ENCODE peak calls at places on chromosomes 7 and 10, in seven cellular contexts. Q, S, M, B, G, R and L are unnamed samples.

GRCh38 chr10:92822060-92822634 is 26.2 kb upstream of the EXOC6 start:
- DNase-seq in G (peak), R (peak), Q (no peak), M (no peak), B (no peak), S (no peak), L (peak)

GRCh38 chr7:131538791-131539179 is 17.6 kb downstream of the PODXL start:
- DNase-seq in B (no peak), R (no peak), M (peak), S (no peak), G (no peak), Q (no peak), L (no peak)

GRCh38 chr10:71161429-71161828 is 50.9 kb upstream of the UNC5B start:
- DNase-seq in B (no peak), R (no peak), Q (no peak), G (peak), M (peak), S (no peak), L (peak)

GRCh38 chr7:39700932-39701331 is 77.6 kb downstream of the RALA start:
- DNase-seq in R (no peak), S (no peak), M (no peak), B (no peak), G (no peak), Q (no peak), L (no peak)

GRCh38 chr10:29119374-29119773 is 169.5 kb upstream of the LYZL1 start:
- DNase-seq in Q (no peak), B (peak), R (peak), G (peak), S (peak), M (peak), L (peak)

GRCh38 chr7:8500286-8500685 is 66.9 kb downstream of the NXPH1 start:
- DNase-seq in S (no peak), Q (no peak), G (no peak), R (no peak), M (no peak), B (no peak), L (no peak)

GRCh38 chr10:59499460-59499859 is 137.1 kb upstream of the FAM13C start:
- DNase-seq in M (no peak), S (no peak), B (peak), R (no peak), G (no peak), Q (no peak), L (no peak)

GRCh38 chr7:134355925-134356324 is 39.2 kb upstream of the SLC35B4 start:
- DNase-seq in Q (no peak), M (no peak), S (no peak), R (no peak), B (no peak), G (no peak), L (no peak)

GRCh38 chr7:128936798-128937197 is 929 bp upstream of the IRF5 start:
- DNase-seq in G (no peak), R (no peak), M (no peak), S (no peak), B (no peak), Q (no peak), L (no peak)

GRCh38 chr7:81869670-81870069 is 99.8 kb upstream of the HGF start:
- DNase-seq in B (no peak), S (no peak), Q (no peak), G (no peak), R (no peak), M (no peak), L (no peak)

GRCh38 chr7:36747969-36748574 is 23.8 kb upstream of the AOAH start:
- DNase-seq in Q (no peak), R (no peak), M (no peak), B (no peak), S (no peak), G (no peak), L (no peak)

GRCh38 chr7:144534196-144534595 is 130.7 kb upstream of the NOBOX start:
- DNase-seq in G (no peak), M (no peak), Q (no peak), S (no peak), B (no peak), R (no peak), L (no peak)

GRCh38 chr10:110634527-110635209 is 9.5 kb upstream of the RBM20 start:
- DNase-seq in B (no peak), M (no peak), R (no peak), G (no peak), S (no peak), Q (no peak), L (no peak)

GRCh38 chr7:98204670-98205069 is 6.6 kb upstream of the BHLHA15 start:
- DNase-seq in Q (no peak), G (no peak), B (no peak), S (no peak), R (no peak), M (no peak), L (no peak)

GRCh38 chr7:112143567-112143966 is 62.6 kb downstream of the DOCK4 start:
- DNase-seq in B (no peak), S (no peak), R (no peak), Q (no peak), G (peak), M (no peak), L (peak)

GRCh38 chr10:92385836-92386235 is 94.9 kb downstream of the MARCHF5 start:
- DNase-seq in S (no peak), R (no peak), Q (no peak), G (no peak), B (no peak), M (no peak), L (no peak)

GRCh38 chr7:13226385-13226784 is 539.0 kb downstream of the ARL4A start:
- DNase-seq in G (no peak), R (no peak), Q (no peak), S (no peak), M (no peak), B (no peak), L (no peak)

GRCh38 chr10:5534051-5534821 is 9.5 kb downstream of the CALML3 start:
- DNase-seq in B (no peak), R (no peak), G (no peak), Q (no peak), M (no peak), S (no peak), L (no peak)

GRCh38 chr10:42734537-42734936 is 48.1 kb upstream of the BMS1 start:
- DNase-seq in R (no peak), B (no peak), M (no peak), S (no peak), Q (no peak), G (peak), L (no peak)

GRCh38 chr10:76291175-76291574 is 859.8 kb downstream of the LRMDA start:
- DNase-seq in R (no peak), S (no peak), Q (no peak), G (no peak), B (no peak), M (no peak), L (no peak)

GRCh38 chr10:92972066-92972870 is 88.3 kb upstream of the CYP26C1 start:
- DNase-seq in R (no peak), B (no peak), M (no peak), G (peak), S (peak), Q (no peak), L (peak)

GRCh38 chr10:61404771-61405170 is 48.4 kb downstream of the TMEM26 start:
- DNase-seq in M (no peak), G (no peak), R (no peak), B (no peak), Q (no peak), S (no peak), L (peak)

GRCh38 chr7:31815796-31816195 is 128.8 kb downstream of the PPP1R17 start:
- DNase-seq in R (no peak), S (no peak), Q (no peak), M (peak), G (peak), B (no peak), L (no peak)

GRCh38 chr10:71815515-71816130 is 35.4 kb downstream of the PSAP start:
- DNase-seq in B (no peak), R (no peak), M (no peak), S (no peak), G (no peak), Q (no peak), L (no peak)

GRCh38 chr10:123558651-123559050 is 107.5 kb upstream of the GPR26 start:
- DNase-seq in G (no peak), R (no peak), M (no peak), B (peak), S (no peak), Q (no peak), L (no peak)

GRCh38 chr7:145875267-145875666 is 241.3 kb upstream of the CNTNAP2 start:
- DNase-seq in S (no peak), M (no peak), G (no peak), B (no peak), R (no peak), Q (no peak), L (no peak)

GRCh38 chr10:12067336-12067735 is 1.4 kb upstream of the DHTKD1 start:
- DNase-seq in M (no peak), R (no peak), G (peak), Q (no peak), S (no peak), B (no peak), L (peak)

GRCh38 chr10:133048926-133049325 is 38.8 kb upstream of the ADGRA1 start:
- DNase-seq in G (no peak), Q (no peak), M (no peak), B (no peak), R (no peak), S (no peak), L (no peak)
- H3K4ac ChIP-seq in G (no peak), Q (no peak), M (no peak), B (no peak), R (no peak), S (no peak), L (no peak)

GRCh38 chr7:48209004-48209600 is 37.8 kb downstream of the ABCA13 start:
- DNase-seq in M (no peak), B (no peak), S (peak), Q (no peak), G (no peak), R (no peak), L (no peak)

GRCh38 chr7:48213226-48213625 is 42.0 kb downstream of the ABCA13 start:
- DNase-seq in B (no peak), Q (no peak), S (no peak), M (no peak), G (no peak), R (no peak), L (peak)
- H3K4ac ChIP-seq in B (no peak), Q (no peak), S (no peak), M (no peak), G (no peak), R (no peak), L (no peak)

DNA sequence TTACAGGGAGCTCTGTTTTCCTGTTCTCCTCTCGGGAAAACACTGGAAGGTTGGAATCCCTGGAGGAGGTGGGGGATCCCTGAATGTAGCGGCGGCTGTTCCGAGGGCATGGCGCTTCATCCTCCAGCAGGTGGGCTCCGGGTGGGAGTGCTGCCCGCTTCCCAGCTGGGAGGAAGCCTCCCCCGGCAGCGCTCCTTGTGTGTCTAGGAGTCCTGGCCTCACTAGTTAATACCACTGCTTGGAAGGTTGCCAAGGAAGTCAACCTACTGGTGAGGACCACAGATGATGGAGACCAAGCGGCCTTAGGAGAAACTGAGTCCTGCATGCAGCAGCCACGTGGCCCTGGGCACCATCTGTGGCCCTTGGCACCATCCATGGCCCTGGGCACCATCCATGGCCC is 151.9 kb upstream of the PFKP start:
- DNase-seq in R (no peak), B (no peak), S (no peak), G (no peak), M (no peak), Q (no peak), L (no peak)
- H3K4ac ChIP-seq in R (no peak), B (no peak), S (no peak), G (no peak), M (no peak), Q (no peak), L (no peak)

GRCh38 chr10:47285381-47286115 is 14.4 kb upstream of the GDF10 start:
- DNase-seq in B (no peak), G (no peak), R (no peak), M (no peak), S (no peak), Q (no peak), L (no peak)
- H3K4ac ChIP-seq in B (no peak), G (no peak), R (no peak), M (no peak), S (no peak), Q (no peak), L (no peak)

GRCh38 chr10:102534333-102534732 is 30.6 kb downstream of the SUFU start:
- DNase-seq in S (no peak), R (no peak), M (no peak), G (no peak), Q (no peak), B (no peak), L (no peak)
- H3K4ac ChIP-seq in S (no peak), R (no peak), M (no peak), G (no peak), Q (no peak), B (no peak), L (no peak)